ENCODE peak calls at places on chromosomes 11 and 22, in nine cellular contexts. T is GDM1; U is SW 1271; N is CD4-positive, alpha-beta T cell; A is testis; P is hepatocyte; J is H9; B is anterior cingulate cortex; M is hepatic stellate cell. D is an unnamed sample.

GRCh38 chr11:46671958-46672315 is 28.5 kb downstream of the ARHGAP1 start:
- DNase-seq in T (no peak), U (no peak), N (no peak), A (no peak), P (no peak), J (no peak), B (no peak), M (no peak), D (no peak)

GRCh38 chr11:6393989-6394670 is 3.9 kb downstream of the SMPD1 start:
- DNase-seq in T (no peak), U (no peak), N (no peak), A (no peak), P (no peak), J (no peak), B (no peak), M (no peak), D (no peak)

GRCh38 chr11:126546191-126546590 is 190.7 kb downstream of the ST3GAL4 start:
- DNase-seq in T (no peak), U (no peak), N (no peak), A (no peak), P (no peak), J (no peak), B (no peak), M (peak), D (no peak)

GRCh38 chr11:88414981-88415391 is 77.5 kb upstream of the CTSC start:
- DNase-seq in T (peak), U (no peak), N (no peak), A (no peak), P (no peak), J (no peak), B (no peak), M (no peak), D (no peak)

GRCh38 chr11:111730871-111731591 is 35.2 kb downstream of the PPP2R1B start:
- DNase-seq in T (no peak), U (no peak), N (no peak), A (no peak), P (peak), J (no peak), B (no peak), M (no peak), D (no peak)

GRCh38 chr11:19890308-19890707 is 177.7 kb downstream of the NAV2 start:
- DNase-seq in T (no peak), U (peak), N (no peak), A (no peak), P (peak), J (no peak), B (no peak), M (peak), D (no peak)

GRCh38 chr11:109862808-109863207 is 230.4 kb upstream of the ZC3H12C start:
- DNase-seq in T (no peak), U (no peak), N (no peak), A (no peak), P (no peak), J (no peak), B (no peak), M (no peak), D (no peak)

GRCh38 chr11:114774599-114775365 is 96.5 kb downstream of the NXPE2 start:
- DNase-seq in T (no peak), U (no peak), N (no peak), A (peak), P (peak), J (peak), B (peak), M (no peak), D (peak)

GRCh38 chr22:38609371-38609770 is 39.4 kb upstream of the DMC1 start:
- DNase-seq in T (no peak), U (no peak), N (no peak), A (no peak), P (no peak), J (no peak), B (no peak), M (no peak), D (no peak)

GRCh38 chr11:11841121-11841604 is 609 bp upstream of the USP47 start:
- DNase-seq in T (peak), U (no peak), N (no peak), A (peak), P (peak), J (peak), B (no peak), M (peak), D (peak)

GRCh38 chr22:35746248-35746647 is 28.6 kb downstream of the APOL5 start:
- DNase-seq in T (no peak), U (no peak), N (no peak), A (no peak), P (no peak), J (no peak), B (no peak), M (no peak), D (no peak)

GRCh38 chr11:3225826-3226750 is 6.1 kb downstream of the MRGPRE start:
- DNase-seq in T (no peak), U (no peak), N (no peak), A (no peak), P (no peak), J (no peak), B (no peak), M (no peak), D (no peak)

GRCh38 chr11:119236891-119237290 is 30.8 kb downstream of the CBL start:
- DNase-seq in T (no peak), U (no peak), N (no peak), A (no peak), P (no peak), J (no peak), B (no peak), M (peak), D (no peak)

GRCh38 chr11:134373591-134374052 is 38.4 kb downstream of the B3GAT1 start:
- DNase-seq in T (no peak), U (no peak), N (no peak), A (no peak), P (no peak), J (no peak), B (no peak), M (no peak), D (no peak)

GRCh38 chr22:47197735-47198500 is 435.5 kb downstream of the TBC1D22A start:
- DNase-seq in T (no peak), U (no peak), N (no peak), A (peak), P (no peak), J (peak), B (no peak), M (no peak), D (no peak)

GRCh38 chr22:47808886-47809620 is 1046.6 kb downstream of the TBC1D22A start:
- DNase-seq in T (no peak), U (no peak), N (no peak), A (no peak), P (no peak), J (no peak), B (no peak), M (no peak), D (no peak)

GRCh38 chr11:69374110-69374981 is 80.4 kb downstream of the MYEOV start:
- DNase-seq in T (peak), U (no peak), N (no peak), A (peak), P (no peak), J (peak), B (no peak), M (no peak), D (no peak)

GRCh38 chr22:28397324-28397723 is 282.3 kb downstream of the TTC28 start:
- DNase-seq in T (no peak), U (no peak), N (no peak), A (no peak), P (no peak), J (no peak), B (no peak), M (no peak), D (no peak)

GRCh38 chr11:47271961-47272661 is 2.2 kb downstream of the MADD start:
- DNase-seq in T (no peak), U (no peak), N (no peak), A (no peak), P (no peak), J (no peak), B (no peak), M (no peak), D (no peak)

GRCh38 chr11:76151561-76152085 is 54.7 kb downstream of the WNT11 start:
- DNase-seq in T (no peak), U (no peak), N (no peak), A (no peak), P (no peak), J (no peak), B (no peak), M (no peak), D (no peak)

D was measured in HCT116.